ENCODE peak calls at places on chromosome 13, in seven cellular contexts. E, P, H, T, R, W and O are unnamed samples.

GRCh38 chr13:46596501-46596900 is 43.5 kb downstream of the LRCH1 start:
- DNase-seq in T (no peak), E (no peak), H (no peak), R (no peak), P (no peak), W (no peak), O (no peak)

GRCh38 chr13:114132419-114133121 is at the start of gene RASA3:
- DNase-seq in P (peak), T (peak), E (peak), W (peak), R (peak), H (peak), O (peak)

GRCh38 chr13:33262069-33262487 is 23.5 kb downstream of the STARD13 start:
- DNase-seq in W (peak), R (no peak), E (peak), T (peak), H (no peak), P (no peak), O (peak)

GRCh38 chr13:45055198-45055901 is 65.0 kb upstream of the GTF2F2 start:
- DNase-seq in E (no peak), P (no peak), H (peak), R (no peak), W (peak), T (peak), O (peak)

GRCh38 chr13:23449386-23450162 is 16.1 kb upstream of the SACS start:
- DNase-seq in H (no peak), T (no peak), P (no peak), W (no peak), E (no peak), R (no peak), O (no peak)

GRCh38 chr13:42350141-42350540 is 78.2 kb downstream of the AKAP11 start:
- DNase-seq in H (no peak), P (no peak), W (no peak), T (no peak), R (no peak), E (no peak), O (no peak)

GRCh38 chr13:92727118-92727517 is 499.5 kb upstream of the GPC6 start:
- DNase-seq in P (no peak), E (no peak), W (no peak), T (no peak), R (no peak), H (no peak), O (no peak)

GRCh38 chr13:77448689-77449088 is 86.8 kb upstream of the SCEL start:
- DNase-seq in H (no peak), W (no peak), P (no peak), E (no peak), T (no peak), R (no peak), O (no peak)

GRCh38 chr13:74270018-74270417 is 135.8 kb upstream of the KLF12 start:
- DNase-seq in H (no peak), T (no peak), P (no peak), W (no peak), R (no peak), E (no peak), O (peak)

GRCh38 chr13:74930402-74931165 is 551.4 kb downstream of the TBC1D4 start:
- DNase-seq in P (no peak), H (no peak), W (peak), T (no peak), E (no peak), R (no peak), O (no peak)